ENCODE peak calls at places on chromosomes 16 and 17, in four cellular contexts. F is cardiac muscle cell, E is T follicular helper cell, G is cortex of kidney. H is an unnamed sample.

GRCh38 chr17:82696916-82697807 is 1.3 kb downstream of the RAB40B start:
- DNase-seq in E (no peak), F (no peak), G (no peak), H (no peak)

GRCh38 chr17:66002807-66003206 is 189.1 kb downstream of the CEP112 start:
- DNase-seq in F (no peak), G (no peak), E (no peak), H (no peak)

GRCh38 chr17:57481901-57482300 is 225.6 kb downstream of the MSI2 start:
- DNase-seq in G (no peak), F (no peak), E (no peak), H (no peak)

GRCh38 chr16:17836868-17837602 is 366.3 kb upstream of the XYLT1 start:
- DNase-seq in F (no peak), E (no peak), G (no peak), H (no peak)

GRCh38 chr16:56915311-56916105 is 16.4 kb upstream of the HERPUD1 start:
- DNase-seq in G (no peak), E (no peak), F (no peak), H (no peak)

GRCh38 chr16:49838361-49838638 is 17.6 kb downstream of the ZNF423 start:
- DNase-seq in F (no peak), E (no peak), G (no peak), H (no peak)

GRCh38 chr16:56269276-56269675 is 78.0 kb downstream of the GNAO1 start:
- DNase-seq in G (no peak), E (no peak), F (no peak), H (no peak)

GRCh38 chr17:12040478-12040877 is 19.8 kb downstream of the MAP2K4 start:
- DNase-seq in E (no peak), G (no peak), F (no peak), H (no peak)

GRCh38 chr16:66845791-66846221 is 1.6 kb downstream of the CA7 start:
- DNase-seq in E (no peak), G (no peak), F (no peak), H (no peak)

GRCh38 chr17:45147102-45147580 is 1.1 kb upstream of the HEXIM1 start:
- DNase-seq in E (peak; percentile 53), G (no peak), F (peak; percentile 85), H (no peak)

GRCh38 chr17:63395075-63395815 is 50.9 kb downstream of the CYB561 start:
- DNase-seq in E (no peak), F (peak; percentile 28), G (no peak), H (no peak)

GRCh38 chr16:1075546-1075945 is 3.0 kb downstream of the SSTR5 start:
- DNase-seq in F (no peak), G (no peak), E (no peak), H (no peak)

H was measured in neural crest cell.